ENCODE peak calls at places on chromosome 11, in nine cellular contexts. One of them, this sample, is unnamed.

GRCh38 chr11:35182317-35182939 is 43.5 kb downstream of the CD44 start:
- DNase-seq in IMR-90: no peak
- DNase-seq in astrocyte of the spinal cord: no peak
- DNase-seq in A549: no peak
- DNase-seq in LNCaP clone FGC: peak; percentile 71
- DNase-seq in SK-N-SH: no peak
- DNase-seq in GM12865: peak; percentile 63
- DNase-seq in foreskin fibroblast: no peak
- DNase-seq in right lobe of liver: no peak
- DNase-seq in this sample: no peak

GRCh38 chr11:1844221-1845094 is 5.7 kb downstream of the TNNI2 start:
- DNase-seq in GM12865: no peak
- DNase-seq in IMR-90: no peak
- DNase-seq in right lobe of liver: no peak
- DNase-seq in SK-N-SH: peak; percentile 66
- DNase-seq in LNCaP clone FGC: no peak
- DNase-seq in astrocyte of the spinal cord: peak; percentile 6
- DNase-seq in foreskin fibroblast: peak; percentile 55
- DNase-seq in A549: no peak
- DNase-seq in this sample: no peak

GRCh38 chr11:106001304-106002012 is 20.6 kb downstream of the MSANTD4 start:
- DNase-seq in LNCaP clone FGC: no peak
- DNase-seq in foreskin fibroblast: peak; percentile 19
- DNase-seq in astrocyte of the spinal cord: no peak
- DNase-seq in IMR-90: peak; percentile 52
- DNase-seq in right lobe of liver: no peak
- DNase-seq in SK-N-SH: no peak
- DNase-seq in GM12865: no peak
- DNase-seq in A549: no peak
- DNase-seq in this sample: no peak

GRCh38 chr11:125091247-125091876 is 20.1 kb downstream of the TMEM218 start:
- DNase-seq in A549: peak; percentile 33
- DNase-seq in GM12865: peak; percentile 42
- DNase-seq in astrocyte of the spinal cord: peak; percentile 83
- DNase-seq in IMR-90: peak; percentile 77
- DNase-seq in right lobe of liver: no peak
- DNase-seq in SK-N-SH: peak; percentile 90
- DNase-seq in foreskin fibroblast: peak; percentile 83
- DNase-seq in LNCaP clone FGC: no peak
- DNase-seq in this sample: peak; percentile 65

GRCh38 chr11:76798656-76799055 is 15.5 kb downstream of the TSKU start:
- DNase-seq in LNCaP clone FGC: no peak
- DNase-seq in foreskin fibroblast: no peak
- DNase-seq in IMR-90: no peak
- DNase-seq in A549: no peak
- DNase-seq in GM12865: no peak
- DNase-seq in astrocyte of the spinal cord: no peak
- DNase-seq in SK-N-SH: no peak
- DNase-seq in right lobe of liver: no peak
- DNase-seq in this sample: no peak

GRCh38 chr11:67633758-67634365 is 4.1 kb upstream of the NUDT8 start:
- DNase-seq in A549: no peak
- DNase-seq in SK-N-SH: no peak
- DNase-seq in LNCaP clone FGC: no peak
- DNase-seq in IMR-90: no peak
- DNase-seq in right lobe of liver: no peak
- DNase-seq in GM12865: no peak
- DNase-seq in astrocyte of the spinal cord: no peak
- DNase-seq in foreskin fibroblast: no peak
- DNase-seq in this sample: no peak

GRCh38 chr11:288328-289144 is at the start of gene PGGHG:
- DNase-seq in right lobe of liver: peak; percentile 86
- DNase-seq in GM12865: peak; percentile 75
- DNase-seq in A549: peak; percentile 86
- DNase-seq in astrocyte of the spinal cord: no peak
- DNase-seq in SK-N-SH: peak; percentile 95
- DNase-seq in LNCaP clone FGC: no peak
- DNase-seq in IMR-90: no peak
- DNase-seq in foreskin fibroblast: peak; percentile 78
- DNase-seq in this sample: peak; percentile 39

GRCh38 chr11:69808708-69809107 is 10.5 kb downstream of the FGF3 start:
- DNase-seq in LNCaP clone FGC: no peak
- DNase-seq in SK-N-SH: peak; percentile 64
- DNase-seq in IMR-90: peak; percentile 45
- DNase-seq in A549: no peak
- DNase-seq in foreskin fibroblast: peak; percentile 38
- DNase-seq in GM12865: no peak
- DNase-seq in right lobe of liver: no peak
- DNase-seq in astrocyte of the spinal cord: peak; percentile 23
- DNase-seq in this sample: peak; percentile 23

GRCh38 chr11:87359401-87359800 is 321.7 kb downstream of the TMEM135 start:
- DNase-seq in IMR-90: no peak
- DNase-seq in GM12865: peak; percentile 26
- DNase-seq in foreskin fibroblast: no peak
- DNase-seq in A549: no peak
- DNase-seq in astrocyte of the spinal cord: no peak
- DNase-seq in SK-N-SH: no peak
- DNase-seq in right lobe of liver: peak; percentile 73
- DNase-seq in LNCaP clone FGC: no peak
- DNase-seq in this sample: no peak

GRCh38 chr11:120335596-120335927 is 651 bp upstream of the ARHGEF12 start:
- DNase-seq in astrocyte of the spinal cord: no peak
- DNase-seq in foreskin fibroblast: no peak
- DNase-seq in SK-N-SH: no peak
- DNase-seq in LNCaP clone FGC: no peak
- DNase-seq in IMR-90: peak; percentile 34
- DNase-seq in A549: peak; percentile 13
- DNase-seq in right lobe of liver: no peak
- DNase-seq in GM12865: no peak
- DNase-seq in this sample: no peak

GRCh38 chr11:114738954-114739353 is 60.6 kb downstream of the NXPE2 start:
- DNase-seq in GM12865: peak; percentile 67
- DNase-seq in SK-N-SH: peak; percentile 44
- DNase-seq in IMR-90: peak; percentile 49
- DNase-seq in right lobe of liver: no peak
- DNase-seq in astrocyte of the spinal cord: peak; percentile 39
- DNase-seq in foreskin fibroblast: peak; percentile 3
- DNase-seq in LNCaP clone FGC: peak; percentile 41
- DNase-seq in A549: peak; percentile 4
- DNase-seq in this sample: peak; percentile 56

GRCh38 chr11:13337986-13338436 is 60.4 kb downstream of the BMAL1 start:
- DNase-seq in A549: peak; percentile 43
- DNase-seq in SK-N-SH: no peak
- DNase-seq in IMR-90: peak; percentile 78
- DNase-seq in LNCaP clone FGC: no peak
- DNase-seq in right lobe of liver: no peak
- DNase-seq in foreskin fibroblast: peak; percentile 76
- DNase-seq in astrocyte of the spinal cord: peak; percentile 79
- DNase-seq in GM12865: peak; percentile 44
- DNase-seq in this sample: peak; percentile 68

GRCh38 chr11:74017631-74018030 is 8.7 kb upstream of the UCP3 start:
- DNase-seq in right lobe of liver: no peak
- DNase-seq in foreskin fibroblast: no peak
- DNase-seq in IMR-90: no peak
- DNase-seq in astrocyte of the spinal cord: no peak
- DNase-seq in A549: no peak
- DNase-seq in GM12865: no peak
- DNase-seq in LNCaP clone FGC: no peak
- DNase-seq in SK-N-SH: no peak
- DNase-seq in this sample: no peak

DNA sequence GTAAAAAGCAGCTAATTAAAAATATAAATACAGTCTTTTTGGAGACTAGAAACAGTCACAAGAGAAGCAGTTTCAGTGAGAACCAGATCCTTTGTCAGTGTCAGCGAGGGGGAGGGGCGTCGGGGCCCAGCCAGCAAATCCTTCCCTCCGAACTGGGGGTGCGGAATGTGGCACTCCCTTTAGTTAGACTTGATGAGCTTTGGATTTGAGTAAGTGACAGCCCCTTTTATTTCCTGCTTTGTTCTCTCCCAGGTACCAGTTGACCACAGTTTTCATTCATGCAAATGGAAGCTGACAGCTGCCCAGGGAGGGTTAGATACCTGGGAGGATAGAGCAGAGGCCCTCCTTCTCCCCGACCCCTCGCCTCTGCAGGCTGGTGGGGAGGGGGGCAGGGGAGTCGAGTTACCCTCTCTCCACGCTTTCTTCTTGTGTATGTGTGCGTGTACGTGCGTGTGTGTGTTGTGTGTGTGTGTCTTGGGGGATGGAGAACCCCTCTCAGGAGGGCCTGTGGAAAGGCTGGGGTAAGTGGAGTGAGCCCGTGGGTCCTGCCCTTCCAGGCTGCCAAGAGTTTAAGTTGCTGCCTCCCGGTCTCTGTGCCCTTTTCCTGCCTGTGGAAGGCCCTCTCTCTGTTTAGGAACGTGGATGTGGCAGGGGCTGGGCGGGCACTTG is 38.3 kb downstream of the PTPRJ start:
- DNase-seq in A549: no peak
- DNase-seq in LNCaP clone FGC: no peak
- DNase-seq in IMR-90: no peak
- DNase-seq in GM12865: no peak
- DNase-seq in right lobe of liver: no peak
- DNase-seq in SK-N-SH: no peak
- DNase-seq in foreskin fibroblast: no peak
- DNase-seq in astrocyte of the spinal cord: no peak
- DNase-seq in this sample: no peak
- H3K4me3 ChIP-seq in A549: no peak overlapping the region
- H3K4me3 ChIP-seq in LNCaP clone FGC: no peak overlapping the region
- H3K4me3 ChIP-seq in IMR-90: no peak overlapping the region
- H3K4me3 ChIP-seq in GM12865: no peak overlapping the region
- H3K4me3 ChIP-seq in right lobe of liver: no peak overlapping the region
- H3K4me3 ChIP-seq in SK-N-SH: no peak overlapping the region
- H3K4me3 ChIP-seq in foreskin fibroblast: no peak overlapping the region
- H3K4me3 ChIP-seq in astrocyte of the spinal cord: no peak overlapping the region
- H3K4me3 ChIP-seq in this sample: no peak overlapping the region

DNA sequence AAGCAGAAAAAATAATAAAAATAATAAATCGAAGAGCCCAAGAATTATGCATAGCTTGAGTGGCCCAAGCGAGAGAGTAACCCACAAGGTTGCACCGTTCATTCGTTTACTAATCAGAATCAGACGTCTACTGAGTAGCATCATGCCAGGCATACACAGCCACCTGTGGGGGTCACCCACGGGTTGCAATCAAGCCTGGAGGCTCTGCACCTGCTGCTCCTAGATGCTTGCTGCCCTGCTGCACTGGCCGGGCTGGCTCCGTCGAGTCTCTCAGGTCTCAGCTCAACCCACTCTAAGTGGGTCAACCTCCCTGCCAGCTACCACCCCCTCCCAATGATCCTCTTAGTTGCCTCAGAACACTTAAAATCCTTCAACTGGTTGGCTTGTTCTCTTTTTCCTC is 2.0 kb upstream of the TESMIN start:
- DNase-seq in SK-N-SH: no peak
- DNase-seq in astrocyte of the spinal cord: no peak
- DNase-seq in IMR-90: no peak
- DNase-seq in right lobe of liver: no peak
- DNase-seq in LNCaP clone FGC: no peak
- DNase-seq in GM12865: no peak
- DNase-seq in A549: no peak
- DNase-seq in foreskin fibroblast: no peak
- DNase-seq in this sample: no peak
- TF ChIP-seq CTCF in SK-N-SH: no peak
- TF ChIP-seq CTCF in astrocyte of the spinal cord: no peak
- TF ChIP-seq CTCF in IMR-90: no peak
- TF ChIP-seq CTCF in right lobe of liver: no peak
- TF ChIP-seq CTCF in LNCaP clone FGC: no peak
- TF ChIP-seq CTCF in GM12865: no peak
- TF ChIP-seq CTCF in A549: no peak
- TF ChIP-seq CTCF in foreskin fibroblast: no peak
- TF ChIP-seq CTCF in this sample: no peak

GRCh38 chr11:122661182-122661945 is 5.8 kb downstream of the UBASH3B start:
- DNase-seq in foreskin fibroblast: peak; percentile 89
- DNase-seq in LNCaP clone FGC: no peak
- DNase-seq in GM12865: no peak
- DNase-seq in astrocyte of the spinal cord: no peak
- DNase-seq in IMR-90: peak; percentile 83
- DNase-seq in right lobe of liver: no peak
- DNase-seq in SK-N-SH: no peak
- DNase-seq in A549: no peak
- DNase-seq in this sample: peak; percentile 82
- H3K4me3 ChIP-seq in foreskin fibroblast: no peak overlapping the region
- H3K4me3 ChIP-seq in LNCaP clone FGC: no peak overlapping the region
- H3K4me3 ChIP-seq in GM12865: no peak overlapping the region
- H3K4me3 ChIP-seq in astrocyte of the spinal cord: no peak overlapping the region
- H3K4me3 ChIP-seq in IMR-90: no peak overlapping the region
- H3K4me3 ChIP-seq in right lobe of liver: no peak overlapping the region
- H3K4me3 ChIP-seq in SK-N-SH: no peak overlapping the region
- H3K4me3 ChIP-seq in A549: no peak overlapping the region
- H3K4me3 ChIP-seq in this sample: no peak overlapping the region

GRCh38 chr11:128450882-128451647 is 136.3 kb downstream of the ETS1 start:
- DNase-seq in SK-N-SH: no peak
- DNase-seq in IMR-90: no peak
- DNase-seq in A549: no peak
- DNase-seq in astrocyte of the spinal cord: no peak
- DNase-seq in foreskin fibroblast: no peak
- DNase-seq in GM12865: no peak
- DNase-seq in right lobe of liver: no peak
- DNase-seq in LNCaP clone FGC: no peak
- DNase-seq in this sample: no peak

GRCh38 chr11:128451651-128452470 is 135.5 kb downstream of the ETS1 start:
- DNase-seq in LNCaP clone FGC: no peak
- DNase-seq in foreskin fibroblast: peak; percentile 20
- DNase-seq in GM12865: no peak
- DNase-seq in SK-N-SH: no peak
- DNase-seq in astrocyte of the spinal cord: peak; percentile 86
- DNase-seq in IMR-90: peak; percentile 57
- DNase-seq in A549: no peak
- DNase-seq in right lobe of liver: peak; percentile 59
- DNase-seq in this sample: peak; percentile 34

GRCh38 chr11:128448981-128449713 is 138.2 kb downstream of the ETS1 start:
- DNase-seq in SK-N-SH: no peak
- DNase-seq in GM12865: no peak
- DNase-seq in LNCaP clone FGC: no peak
- DNase-seq in astrocyte of the spinal cord: peak; percentile 93
- DNase-seq in IMR-90: no peak
- DNase-seq in right lobe of liver: no peak
- DNase-seq in foreskin fibroblast: no peak
- DNase-seq in A549: no peak
- DNase-seq in this sample: no peak

GRCh38 chr11:128447233-128447632 is 140.1 kb downstream of the ETS1 start:
- DNase-seq in right lobe of liver: no peak
- DNase-seq in foreskin fibroblast: no peak
- DNase-seq in SK-N-SH: no peak
- DNase-seq in A549: no peak
- DNase-seq in GM12865: no peak
- DNase-seq in LNCaP clone FGC: no peak
- DNase-seq in astrocyte of the spinal cord: no peak
- DNase-seq in IMR-90: no peak
- DNase-seq in this sample: no peak

GRCh38 chr11:128448487-128448886 is 138.9 kb downstream of the ETS1 start:
- DNase-seq in GM12865: no peak
- DNase-seq in LNCaP clone FGC: no peak
- DNase-seq in SK-N-SH: no peak
- DNase-seq in right lobe of liver: peak; percentile 70
- DNase-seq in foreskin fibroblast: peak; percentile 59
- DNase-seq in IMR-90: peak; percentile 87
- DNase-seq in astrocyte of the spinal cord: peak; percentile 88
- DNase-seq in A549: peak; percentile 48
- DNase-seq in this sample: no peak
- TF ChIP-seq CTCF in GM12865: no peak
- TF ChIP-seq CTCF in LNCaP clone FGC: no peak
- TF ChIP-seq CTCF in SK-N-SH: no peak
- TF ChIP-seq CTCF in right lobe of liver: peak; percentile 26
- TF ChIP-seq CTCF in foreskin fibroblast: no peak
- TF ChIP-seq CTCF in IMR-90: peak; percentile 12
- TF ChIP-seq CTCF in astrocyte of the spinal cord: no peak
- TF ChIP-seq CTCF in A549: no peak
- TF ChIP-seq CTCF in this sample: no peak